ENCODE peak calls at places on chromosomes 13 and 19, in seven cellular contexts. X is IMR-90, M is mesendoderm, R is H9, T is mesenchymal stem cell, Y is H1, Q is trophoblast cell. E is an unnamed sample. For H3K4me1, the result is how much of the 10 kb centered on the place peaks cover.

GRCh38 chr19:13765395-13766094 is 1.2 kb downstream of the MRI1 start:
- DNase-seq in X (no peak), M (peak), R (peak), T (peak), Y (peak), Q (peak), E (no peak)

GRCh38 chr19:10418281-10419199 is 1.8 kb upstream of the PDE4A start:
- DNase-seq in X (no peak), M (peak), R (peak), T (no peak), Y (peak), Q (no peak), E (peak)

GRCh38 chr19:46471116-46471733 is at the start of gene PNMA8A:
- DNase-seq in X (peak), M (peak), R (peak), T (peak), Y (peak), Q (peak), E (peak)

GRCh38 chr13:74641586-74641985 is 507.4 kb upstream of the KLF12 start:
- DNase-seq in X (peak), M (no peak), R (no peak), T (no peak), Y (no peak), Q (no peak), E (no peak)

GRCh38 chr13:27770809-27771208 is 21.5 kb upstream of the GSX1 start:
- DNase-seq in X (peak), M (peak), R (peak), T (no peak), Y (no peak), Q (peak), E (no peak)

GRCh38 chr19:9863759-9864158 is 28.6 kb downstream of the PIN1 start:
- DNase-seq in X (no peak), M (no peak), R (no peak), T (no peak), Y (no peak), Q (no peak), E (no peak)

GRCh38 chr13:113567681-113568080 is 16.9 kb upstream of the TFDP1 start:
- DNase-seq in X (no peak), M (no peak), R (no peak), T (no peak), Y (peak), Q (peak), E (no peak)

GRCh38 chr13:70203661-70204229 is 95.5 kb upstream of the KLHL1 start:
- DNase-seq in X (no peak), M (peak), R (no peak), T (no peak), Y (no peak), Q (no peak), E (no peak)

GRCh38 chr13:42486711-42487198 is 87.2 kb upstream of the TNFSF11 start:
- DNase-seq in X (peak), M (no peak), R (no peak), T (peak), Y (no peak), Q (peak), E (no peak)

GRCh38 chr19:22427587-22428298 is 5.6 kb upstream of the ZNF98 start:
- DNase-seq in X (no peak), M (no peak), R (no peak), T (no peak), Y (no peak), Q (peak), E (no peak)

GRCh38 chr19:34337747-34338146 is 27.2 kb upstream of the GPI start:
- DNase-seq in X (no peak), M (no peak), R (no peak), T (no peak), Y (no peak), Q (no peak), E (no peak)

GRCh38 chr13:97043302-97043701 is 49.0 kb upstream of the OXGR1 start:
- DNase-seq in X (no peak), M (no peak), R (no peak), T (peak), Y (no peak), Q (no peak), E (no peak)

GRCh38 chr13:49624207-49624606 is 4.1 kb upstream of the ARL11 start:
- DNase-seq in X (no peak), M (no peak), R (no peak), T (no peak), Y (no peak), Q (no peak), E (no peak)

GRCh38 chr19:16061943-16062342 is 14.4 kb upstream of the TPM4 start:
- DNase-seq in X (no peak), M (no peak), R (no peak), T (no peak), Y (no peak), Q (no peak), E (no peak)

GRCh38 chr19:18190278-18190677 is 2.7 kb upstream of the MPV17L2 start:
- DNase-seq in X (no peak), M (no peak), R (no peak), T (no peak), Y (no peak), Q (peak), E (no peak)

GRCh38 chr19:45075215-45076028 is 856 bp downstream of the ZNF296 start:
- DNase-seq in X (no peak), M (peak), R (peak), T (no peak), Y (peak), Q (peak), E (no peak)

GRCh38 chr19:35995655-35995993 is 636 bp downstream of the SDHAF1 start:
- DNase-seq in X (peak), M (peak), R (peak), T (peak), Y (peak), Q (peak), E (no peak)

GRCh38 chr19:29001006-29001921 is 211.7 kb downstream of the UQCRFS1 start:
- DNase-seq in X (no peak), M (peak), R (no peak), T (no peak), Y (no peak), Q (peak), E (no peak)

GRCh38 chr13:105502193-105502592 is 1033.3 kb downstream of the EFNB2 start:
- DNase-seq in X (no peak), M (peak), R (no peak), T (no peak), Y (no peak), Q (no peak), E (peak)

GRCh38 chr13:69556540-69557196 is 551.0 kb upstream of the ATXN8OS start:
- DNase-seq in X (no peak), M (peak), R (peak), T (no peak), Y (no peak), Q (no peak), E (no peak)

GRCh38 chr13:108835082-108835481 is 205.7 kb downstream of the MYO16 start:
- DNase-seq in X (no peak), M (peak), R (no peak), T (no peak), Y (no peak), Q (no peak), E (no peak)

GRCh38 chr13:73991384-73991783 is 142.8 kb downstream of the KLF12 start:
- DNase-seq in X (no peak), M (no peak), R (no peak), T (no peak), Y (no peak), Q (no peak), E (no peak)

GRCh38 chr13:77430377-77430951 is 103.6 kb upstream of the MYCBP2 start:
- DNase-seq in X (no peak), M (no peak), R (no peak), T (no peak), Y (no peak), Q (no peak), E (no peak)

GRCh38 chr19:2081873-2082810 is 14.0 kb downstream of the MOB3A start:
- DNase-seq in X (no peak), M (no peak), R (no peak), T (no peak), Y (no peak), Q (no peak), E (no peak)

GRCh38 chr19:23554548-23554947 is 132.5 kb downstream of the ZNF675 start:
- DNase-seq in X (no peak), M (no peak), R (no peak), T (no peak), Y (no peak), Q (peak), E (no peak)

GRCh38 chr13:40582531-40582930 is 83.9 kb downstream of the FOXO1 start:
- DNase-seq in X (no peak), M (no peak), R (no peak), T (no peak), Y (no peak), Q (no peak), E (no peak)
- H3K4me1 ChIP-seq in X (under half), M (under half), R (under half), T (under half), Y (under half), Q (under half), E (under half)

DNA sequence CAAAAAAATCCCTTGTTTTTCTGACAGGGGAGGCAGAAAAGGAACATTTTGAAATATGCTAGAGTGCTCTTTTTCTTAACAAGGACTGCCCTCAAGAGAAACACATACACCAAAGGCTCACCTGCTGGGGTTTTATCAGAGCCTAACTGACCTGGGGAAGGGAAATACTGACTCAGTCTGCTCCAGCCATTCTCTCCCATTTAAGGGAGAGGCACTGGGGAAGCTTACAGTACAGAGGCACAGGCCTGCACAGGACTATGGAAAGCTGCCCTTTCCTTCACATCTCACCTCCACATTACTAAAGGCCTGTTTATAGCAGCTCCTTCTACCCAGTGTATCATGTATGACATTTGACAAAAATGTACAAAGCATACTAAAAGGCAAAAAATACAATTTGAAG is 30.3 kb downstream of the TNFRSF19 start:
- DNase-seq in X (no peak), M (peak), R (no peak), T (no peak), Y (no peak), Q (no peak), E (no peak)
- H4K8ac ChIP-seq in X (no peak), M (no peak), R (no peak), T (no peak), Y (no peak), Q (no peak), E (no peak)

GRCh38 chr13:37942929-37943328 is 73.4 kb upstream of the TRPC4 start:
- DNase-seq in X (no peak), M (no peak), R (no peak), T (no peak), Y (no peak), Q (no peak), E (peak)
- H2BK5ac ChIP-seq in X (no peak), M (no peak), R (no peak), T (no peak), Y (no peak), Q (no peak), E (no peak)

GRCh38 chr13:40969169-40969901 is 49.8 kb downstream of the ELF1 start:
- DNase-seq in X (no peak), M (no peak), R (no peak), T (no peak), Y (no peak), Q (peak), E (no peak)

GRCh38 chr13:40971321-40971720 is 47.8 kb downstream of the ELF1 start:
- DNase-seq in X (no peak), M (no peak), R (no peak), T (no peak), Y (no peak), Q (no peak), E (no peak)

GRCh38 chr13:40973409-40973808 is 45.7 kb downstream of the ELF1 start:
- DNase-seq in X (no peak), M (no peak), R (no peak), T (no peak), Y (no peak), Q (no peak), E (no peak)

GRCh38 chr13:40968416-40969000 is 50.6 kb downstream of the ELF1 start:
- DNase-seq in X (no peak), M (no peak), R (no peak), T (no peak), Y (no peak), Q (peak), E (no peak)

DNA sequence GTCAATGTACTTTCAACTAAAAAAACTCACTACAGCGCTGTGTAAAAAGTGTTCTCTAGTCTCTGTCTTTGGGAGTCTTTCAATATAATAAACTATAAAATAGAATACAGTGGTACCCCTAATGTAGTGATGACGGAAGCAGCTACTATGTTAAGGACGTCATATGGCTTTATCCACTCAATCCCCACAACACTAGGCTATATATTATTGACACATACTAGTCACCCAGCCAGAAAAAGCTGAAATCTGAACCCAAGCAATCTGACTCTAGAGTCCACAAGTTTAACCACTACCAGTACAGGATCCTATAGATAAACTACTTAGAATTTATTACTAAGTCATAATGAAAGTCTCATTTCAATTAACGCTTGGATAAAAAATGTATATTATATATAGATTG is 48.3 kb downstream of the ELF1 start:
- DNase-seq in X (no peak), M (no peak), R (no peak), T (no peak), Y (no peak), Q (no peak), E (no peak)
- H3K4me1 ChIP-seq in X (under half), M (under half), R (under half), T (under half), Y (under half), Q (under half), E (under half)

E was measured in neuronal stem cell.